ENCODE peak calls at places on chromosomes 16 and 17, in four cellular contexts. One of them, this sample, is unnamed.

GRCh38 chr16:82979406-82980111 is 352.8 kb downstream of the CDH13 start:
- DNase-seq in HepG2: no peak
- DNase-seq in HCT116: no peak
- DNase-seq in K562: no peak
- DNase-seq in this sample: no peak

GRCh38 chr17:57949649-57950048 is 5.6 kb downstream of the CUEDC1 start:
- DNase-seq in K562: no peak
- DNase-seq in HepG2: no peak
- DNase-seq in HCT116: no peak
- DNase-seq in this sample: no peak

GRCh38 chr17:5888811-5889210 is 181.4 kb upstream of the WSCD1 start:
- DNase-seq in HCT116: no peak
- DNase-seq in HepG2: no peak
- DNase-seq in K562: no peak
- DNase-seq in this sample: no peak

GRCh38 chr17:81233811-81234505 is 4.9 kb downstream of the TEPSIN start:
- DNase-seq in HCT116: no peak
- DNase-seq in K562: no peak
- DNase-seq in HepG2: no peak
- DNase-seq in this sample: no peak

GRCh38 chr16:24346734-24347133 is 90.6 kb downstream of the CACNG3 start:
- DNase-seq in HCT116: no peak
- DNase-seq in HepG2: no peak
- DNase-seq in K562: no peak
- DNase-seq in this sample: no peak

GRCh38 chr17:72117748-72118587 is 2.9 kb upstream of the SOX9 start:
- DNase-seq in HepG2: no peak
- DNase-seq in K562: no peak
- DNase-seq in HCT116: no peak
- DNase-seq in this sample: no peak

GRCh38 chr17:48819466-48819865 is 2.4 kb upstream of the TTLL6 start:
- DNase-seq in HepG2: no peak
- DNase-seq in K562: no peak
- DNase-seq in HCT116: no peak
- DNase-seq in this sample: no peak

GRCh38 chr17:35241520-35241919 is 1.4 kb upstream of the SLFN5 start:
- DNase-seq in HCT116: no peak
- DNase-seq in HepG2: no peak
- DNase-seq in K562: no peak
- DNase-seq in this sample: no peak

GRCh38 chr16:87127061-87127765 is 190.0 kb downstream of the C16orf95 start:
- DNase-seq in HCT116: no peak
- DNase-seq in HepG2: no peak
- DNase-seq in K562: no peak
- DNase-seq in this sample: no peak

GRCh38 chr17:73278465-73279453 is 17.1 kb upstream of the CPSF4L start:
- DNase-seq in HepG2: no peak
- DNase-seq in K562: no peak
- DNase-seq in HCT116: no peak
- DNase-seq in this sample: no peak

GRCh38 chr17:72761893-72762622 is 330.4 kb downstream of the SLC39A11 start:
- DNase-seq in HepG2: no peak
- DNase-seq in HCT116: no peak
- DNase-seq in K562: no peak
- DNase-seq in this sample: no peak

GRCh38 chr17:63699638-63700527 is at the start of gene LIMD2:
- DNase-seq in K562: peak
- DNase-seq in HepG2: no peak
- DNase-seq in HCT116: no peak
- DNase-seq in this sample: no peak

GRCh38 chr17:39365872-39366271 is 35.6 kb downstream of the FBXL20 start:
- DNase-seq in HCT116: no peak
- DNase-seq in HepG2: no peak
- DNase-seq in K562: no peak
- DNase-seq in this sample: no peak

GRCh38 chr17:6261496-6261895 is 173.4 kb downstream of the AIPL1 start:
- DNase-seq in K562: no peak
- DNase-seq in HepG2: no peak
- DNase-seq in HCT116: no peak
- DNase-seq in this sample: no peak

GRCh38 chr16:57422026-57422944 is 17.7 kb downstream of the CCL17 start:
- DNase-seq in HepG2: peak
- DNase-seq in HCT116: no peak
- DNase-seq in K562: peak
- DNase-seq in this sample: no peak

GRCh38 chr17:79535728-79536025 is 75.2 kb downstream of the RBFOX3 start:
- DNase-seq in K562: no peak
- DNase-seq in HCT116: no peak
- DNase-seq in HepG2: no peak
- DNase-seq in this sample: no peak

GRCh38 chr17:14201087-14201486 is 35.6 kb downstream of the CDRT15 start:
- DNase-seq in HepG2: no peak
- DNase-seq in K562: no peak
- DNase-seq in HCT116: no peak
- DNase-seq in this sample: no peak

GRCh38 chr16:68823401-68823800 is 19.9 kb upstream of the TANGO6 start:
- DNase-seq in HCT116: no peak
- DNase-seq in HepG2: no peak
- DNase-seq in K562: no peak
- DNase-seq in this sample: no peak

GRCh38 chr17:59810894-59811153 is 81.9 kb downstream of the TUBD1 start:
- DNase-seq in HepG2: no peak
- DNase-seq in K562: no peak
- DNase-seq in HCT116: no peak
- DNase-seq in this sample: no peak

GRCh38 chr17:56997313-56997712 is 19.4 kb downstream of the SCPEP1 start:
- DNase-seq in HepG2: no peak
- DNase-seq in HCT116: no peak
- DNase-seq in K562: no peak
- DNase-seq in this sample: no peak

GRCh38 chr17:29376667-29377268 is 13.4 kb upstream of the TAOK1 start:
- DNase-seq in K562: no peak
- DNase-seq in HCT116: no peak
- DNase-seq in HepG2: no peak
- DNase-seq in this sample: no peak

DNA sequence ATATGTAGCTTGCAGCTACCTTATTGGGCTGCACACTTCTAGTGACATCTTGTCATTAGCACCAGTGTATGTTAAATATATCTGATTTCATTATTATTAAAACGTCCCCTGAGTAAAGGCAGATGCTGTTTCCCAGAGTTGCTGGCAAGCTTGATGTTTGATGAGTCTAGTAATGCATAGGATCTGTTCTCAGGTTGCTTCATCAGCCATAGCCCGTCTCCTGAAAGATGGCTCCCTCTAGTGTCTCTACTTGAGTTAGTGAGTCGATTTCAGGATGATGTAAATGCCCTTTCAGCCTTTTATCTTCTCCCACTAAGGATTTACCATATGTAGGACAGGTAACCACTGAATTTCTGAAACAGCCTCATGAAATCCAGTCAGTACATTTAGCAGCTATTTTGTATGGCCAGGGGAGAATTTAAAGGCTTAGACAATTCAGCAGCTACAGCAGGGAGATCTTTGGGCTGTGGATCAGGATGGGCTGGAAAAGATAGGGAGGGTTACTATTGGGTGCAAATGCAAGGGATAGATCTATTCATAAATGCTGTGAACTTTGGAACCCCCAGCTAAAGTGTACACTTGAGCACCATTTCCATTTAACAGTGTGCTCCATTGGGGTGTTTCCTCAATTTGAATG is 376.3 kb downstream of the CNTNAP4 start:
- DNase-seq in K562: peak
- DNase-seq in HCT116: no peak
- DNase-seq in HepG2: peak
- DNase-seq in this sample: peak
- TF ChIP-seq ATF3 in K562: no peak
- TF ChIP-seq ATF3 in HCT116: no peak
- TF ChIP-seq ATF3 in HepG2: no peak
- TF ChIP-seq ATF3 in this sample: no peak

DNA sequence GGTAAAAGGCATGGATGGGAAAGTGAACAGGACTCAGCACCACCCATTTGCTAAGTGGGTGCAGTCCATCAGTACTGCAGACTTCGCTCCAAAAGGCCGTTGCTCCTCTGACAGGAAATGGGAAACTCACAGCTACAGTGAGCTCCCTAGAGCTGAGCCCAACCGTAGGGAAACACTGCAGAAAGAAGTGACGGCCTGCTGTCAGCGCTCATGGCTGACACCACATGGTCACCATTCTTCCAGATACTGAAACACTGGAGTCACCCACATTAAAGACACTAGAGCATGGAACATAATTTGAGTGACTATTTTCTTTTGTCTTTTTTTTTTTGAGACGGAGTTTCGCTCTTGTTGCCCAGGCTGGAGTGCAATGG is 31.9 kb downstream of the UBE2O start:
- DNase-seq in K562: no peak
- DNase-seq in HCT116: no peak
- DNase-seq in HepG2: no peak
- DNase-seq in this sample: no peak
- TF ChIP-seq REST in K562: no peak
- TF ChIP-seq REST in HCT116: no peak
- TF ChIP-seq REST in HepG2: no peak
- TF ChIP-seq REST in this sample: no peak

GRCh38 chr16:55470533-55471371 is 8.2 kb upstream of the MMP2 start:
- DNase-seq in HepG2: no peak
- DNase-seq in HCT116: no peak
- DNase-seq in K562: no peak
- DNase-seq in this sample: no peak
- TF ChIP-seq ATF3 in HepG2: no peak
- TF ChIP-seq ATF3 in HCT116: no peak
- TF ChIP-seq ATF3 in K562: no peak
- TF ChIP-seq ATF3 in this sample: no peak

DNA sequence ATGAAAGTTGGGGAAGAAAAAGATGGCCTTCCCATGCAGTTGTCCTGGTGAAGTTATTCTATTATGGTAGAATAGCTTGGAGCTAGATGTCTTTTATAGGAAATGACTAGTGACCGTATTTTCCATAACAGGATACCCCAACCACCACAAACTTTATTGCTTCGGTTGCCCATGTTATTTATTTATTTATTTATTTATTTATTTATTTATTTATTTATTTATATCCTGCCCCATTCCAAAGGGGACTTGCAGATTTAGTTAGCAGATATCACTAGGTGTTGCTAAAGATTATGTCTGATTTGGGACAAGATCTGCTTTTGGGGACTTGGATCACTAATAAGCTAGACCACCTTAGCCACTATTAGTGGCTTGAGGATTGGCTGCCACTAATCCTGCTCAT is 68.3 kb downstream of the ARHGAP44 start:
- DNase-seq in HepG2: no peak
- DNase-seq in HCT116: no peak
- DNase-seq in K562: no peak
- DNase-seq in this sample: no peak
- TF ChIP-seq REST in HepG2: no peak
- TF ChIP-seq REST in HCT116: no peak
- TF ChIP-seq REST in K562: no peak
- TF ChIP-seq REST in this sample: no peak